ENCODE peak calls at places on chromosomes 12 and 14, in four cellular contexts. I, C, B and L are unnamed samples.

GRCh38 chr14:53570411-53571387 is 385.9 kb downstream of the BMP4 start:
- DNase-seq in I (no peak), C (no peak), B (no peak), L (no peak)

GRCh38 chr12:23640754-23641153 is 308.7 kb downstream of the SOX5 start:
- DNase-seq in B (no peak), C (no peak), I (no peak), L (no peak)

GRCh38 chr14:98466807-98467206 is 805.2 kb downstream of the BCL11B start:
- DNase-seq in B (no peak), I (no peak), C (peak; percentile 34), L (peak; percentile 31)

GRCh38 chr14:75982724-75983358 is 1.0 kb upstream of the TGFB3 start:
- DNase-seq in I (peak; percentile 66), B (peak; percentile 81), C (peak; percentile 58), L (no peak)

GRCh38 chr14:77203611-77204456 is 22.2 kb downstream of the TMEM63C start:
- DNase-seq in B (no peak), C (no peak), I (peak; percentile 38), L (no peak)

GRCh38 chr12:113359133-113359938 is 949 bp downstream of the PLBD2 start:
- DNase-seq in I (no peak), C (peak; percentile 52), B (peak; percentile 81), L (no peak)

GRCh38 chr14:51431033-51431709 is 191.1 kb downstream of the TMX1 start:
- DNase-seq in C (no peak), B (no peak), I (no peak), L (no peak)

GRCh38 chr14:68702578-68702977 is 90.3 kb downstream of the ZFP36L1 start:
- DNase-seq in I (no peak), B (no peak), C (no peak), L (no peak)

GRCh38 chr12:64494998-64495729 is 43.2 kb downstream of the TBK1 start:
- DNase-seq in I (peak; percentile 66), C (no peak), B (no peak), L (no peak)

GRCh38 chr14:59175404-59175803 is 13.1 kb upstream of the DAAM1 start:
- DNase-seq in I (no peak), C (no peak), B (no peak), L (no peak)

GRCh38 chr14:52363969-52364368 is 49.9 kb downstream of the PTGER2 start:
- DNase-seq in I (no peak), B (peak; percentile 25), C (no peak), L (no peak)

GRCh38 chr12:57389033-57389432 is 41.8 kb downstream of the R3HDM2 start:
- DNase-seq in I (no peak), B (peak; percentile 90), C (peak; percentile 9), L (peak; percentile 35)

GRCh38 chr14:29558516-29558915 is 369.1 kb downstream of the PRKD1 start:
- DNase-seq in B (peak; percentile 56), I (no peak), C (peak; percentile 21), L (no peak)

GRCh38 chr14:102900631-102901571 is 21.6 kb upstream of the AMN start:
- DNase-seq in B (no peak), I (no peak), C (no peak), L (no peak)

GRCh38 chr12:121803861-121804416 is at the start of gene SETD1B:
- DNase-seq in B (peak; percentile 78), I (peak; percentile 63), C (peak; percentile 77), L (no peak)

GRCh38 chr14:85463512-85463911 is 66.4 kb upstream of the FLRT2 start:
- DNase-seq in I (no peak), B (no peak), C (no peak), L (no peak)

GRCh38 chr12:17802657-17803641 is 287.0 kb downstream of the RERGL start:
- DNase-seq in B (no peak), I (no peak), C (no peak), L (no peak)

GRCh38 chr12:132689227-132689626 is 1.8 kb downstream of the PXMP2 start:
- DNase-seq in B (no peak), C (no peak), I (no peak), L (no peak)

GRCh38 chr12:11962795-11963347 is 107.9 kb upstream of the BCL2L14 start:
- DNase-seq in I (no peak), C (no peak), B (no peak), L (no peak)

GRCh38 chr12:78181544-78182162 is 351.0 kb downstream of the NAV3 start:
- DNase-seq in B (peak; percentile 73), I (peak; percentile 44), C (no peak), L (peak; percentile 38)

GRCh38 chr12:104576980-104577925 is 120.5 kb downstream of the CHST11 start:
- DNase-seq in B (peak; percentile 15), I (no peak), C (peak; percentile 38), L (no peak)

GRCh38 chr14:68792022-68792829 is 641 bp downstream of the ZFP36L1 start:
- DNase-seq in B (peak; percentile 17), I (no peak), C (no peak), L (no peak)

GRCh38 chr12:51793201-51793600 is 55.3 kb downstream of the FIGNL2 start:
- DNase-seq in I (no peak), B (peak; percentile 60), C (peak; percentile 77), L (peak; percentile 12)

GRCh38 chr12:120944645-120945217 is 33.6 kb upstream of the HNF1A start:
- DNase-seq in B (peak; percentile 63), I (peak; percentile 70), C (peak; percentile 39), L (peak; percentile 6)

GRCh38 chr14:24095196-24096068 is 1.3 kb downstream of the PCK2 start:
- DNase-seq in B (peak; percentile 83), C (peak; percentile 62), I (peak; percentile 90), L (no peak)

GRCh38 chr12:19440916-19441315 is 1.6 kb downstream of the AEBP2 start:
- DNase-seq in B (no peak), I (no peak), C (no peak), L (no peak)

GRCh38 chr14:69879175-69880047 is at the start of gene SMOC1:
- DNase-seq in B (peak; percentile 84), I (peak; percentile 25), C (peak; percentile 62), L (peak; percentile 52)

GRCh38 chr12:68559984-68560822 is 50.5 kb upstream of the RAP1B start:
- DNase-seq in C (peak; percentile 50), B (peak; percentile 38), I (no peak), L (no peak)

GRCh38 chr14:60807971-60808370 is 73.4 kb downstream of the MNAT1 start:
- DNase-seq in C (no peak), I (no peak), B (no peak), L (no peak)

GRCh38 chr14:69259531-69260245 is at the start of gene GALNT16:
- DNase-seq in C (peak; percentile 36), B (peak; percentile 67), I (peak; percentile 78), L (no peak)

GRCh38 chr12:88471641-88472040 is 108.6 kb downstream of the KITLG start:
- DNase-seq in I (no peak), B (peak; percentile 82), C (peak; percentile 88), L (peak; percentile 84)

GRCh38 chr12:6788972-6789905 is at the start of gene CD4:
- DNase-seq in B (no peak), I (no peak), C (no peak), L (no peak)

GRCh38 chr14:60215520-60216195 is 33.4 kb upstream of the PPM1A start:
- DNase-seq in I (no peak), B (no peak), C (no peak), L (no peak)

GRCh38 chr12:5388581-5389535 is 43.0 kb upstream of the NTF3 start:
- DNase-seq in B (peak; percentile 48), C (no peak), I (no peak), L (no peak)